ENCODE peak calls at places on chromosomes 7 and 10, in eight cellular contexts. Q is progenitor cell of endocrine pancreas, L is fibroblast of mammary gland, V is left ventricle myocardium inferior, O is HFF-Myc, G is tibial artery, F is fibroblast of lung, W is PC-9. T is an unnamed sample.

GRCh38 chr10:120172371-120172770 is 279.8 kb downstream of the SEC23IP start:
- DNase-seq in G (no peak), F (no peak), W (no peak), O (no peak), L (no peak), V (no peak), Q (no peak), T (no peak)

GRCh38 chr10:121974535-121975294 is at the start of gene NSMCE4A:
- DNase-seq in Q (peak), L (peak), G (peak), F (peak), V (peak), O (no peak), W (peak), T (peak)

GRCh38 chr10:78838141-78838540 is 230.6 kb upstream of the ZMIZ1 start:
- DNase-seq in O (no peak), L (no peak), G (no peak), V (no peak), F (no peak), W (no peak), Q (no peak), T (no peak)

GRCh38 chr7:3588341-3588740 is 287.3 kb downstream of the SDK1 start:
- DNase-seq in G (no peak), W (no peak), F (no peak), O (no peak), V (no peak), L (no peak), Q (no peak), T (no peak)

GRCh38 chr10:672992-673391 is 16.5 kb downstream of the DIP2C start:
- DNase-seq in F (no peak), V (no peak), Q (no peak), O (no peak), W (no peak), G (no peak), L (no peak), T (no peak)

GRCh38 chr7:88169717-88170320 is 50.0 kb downstream of the SRI start:
- DNase-seq in F (peak), V (no peak), O (no peak), L (peak), Q (no peak), W (no peak), G (no peak), T (no peak)

GRCh38 chr10:76311752-76312699 is 880.6 kb downstream of the LRMDA start:
- DNase-seq in Q (no peak), V (no peak), L (peak), G (peak), O (no peak), F (peak), W (no peak), T (no peak)

GRCh38 chr7:13603661-13604060 is 385.8 kb downstream of the ETV1 start:
- DNase-seq in Q (no peak), G (no peak), W (no peak), L (no peak), F (no peak), O (no peak), V (no peak), T (no peak)

GRCh38 chr7:3194501-3195141 is 106.4 kb upstream of the SDK1 start:
- DNase-seq in V (no peak), O (peak), F (peak), W (peak), Q (peak), G (no peak), L (peak), T (no peak)

GRCh38 chr10:100509241-100509640 is 10.4 kb downstream of the SEC31B start:
- DNase-seq in F (no peak), L (no peak), O (no peak), Q (no peak), V (no peak), G (no peak), W (no peak), T (no peak)

GRCh38 chr7:144032483-144032882 is 16.3 kb upstream of the OR2A5 start:
- DNase-seq in V (no peak), F (no peak), G (no peak), O (no peak), L (no peak), Q (no peak), W (no peak), T (no peak)

DNA sequence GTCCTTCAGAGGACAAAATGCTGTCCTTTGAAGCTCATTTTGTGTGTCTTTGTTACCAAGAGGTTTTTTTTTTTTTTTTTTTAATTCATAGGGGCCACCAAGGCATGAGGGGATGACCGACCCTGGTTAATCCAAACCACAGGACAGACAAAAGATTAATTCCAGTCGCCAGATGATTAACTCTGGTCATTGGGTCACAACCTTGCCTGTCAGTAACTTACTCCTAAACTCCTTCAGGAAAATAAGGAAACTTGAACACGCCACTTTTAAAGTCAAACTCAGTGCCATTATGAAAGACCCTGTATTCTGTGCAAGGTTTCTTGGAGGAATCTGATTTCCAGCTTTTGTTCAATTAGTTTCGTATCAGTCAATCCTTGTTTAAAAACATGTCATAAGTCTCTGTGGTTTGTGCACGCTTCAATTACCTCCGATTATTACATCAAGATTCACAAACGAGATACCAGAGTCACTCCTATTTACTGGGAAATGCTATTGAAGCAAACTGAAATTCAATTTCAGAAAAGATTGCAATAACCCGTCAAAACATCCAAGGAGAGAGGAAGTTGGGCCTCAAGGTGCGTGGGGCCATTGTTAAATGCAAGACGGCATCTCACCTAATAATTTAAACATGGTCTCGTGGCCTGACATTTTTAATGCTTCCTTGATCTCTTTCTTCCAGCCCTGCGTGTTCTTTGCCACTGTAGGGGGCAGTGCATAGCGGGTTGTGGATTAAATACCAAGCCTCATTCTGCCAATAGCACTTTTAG is 44.0 kb downstream of the NRP1 start:
- DNase-seq in G (no peak), W (peak), Q (no peak), F (no peak), L (no peak), O (no peak), V (no peak), T (no peak)
- TF ChIP-seq CTCF in G (no peak), W (no peak), Q (peak), F (no peak), L (no peak), O (peak), V (peak), T (no peak)

GRCh38 chr10:115427611-115428010 is 334.4 kb downstream of the ATRNL1 start:
- DNase-seq in W (no peak), V (no peak), F (no peak), L (no peak), O (no peak), Q (no peak), G (no peak), T (no peak)

GRCh38 chr10:115436999-115437398 is 343.8 kb downstream of the ATRNL1 start:
- DNase-seq in G (no peak), W (no peak), L (no peak), V (no peak), F (no peak), Q (no peak), O (no peak), T (no peak)

DNA sequence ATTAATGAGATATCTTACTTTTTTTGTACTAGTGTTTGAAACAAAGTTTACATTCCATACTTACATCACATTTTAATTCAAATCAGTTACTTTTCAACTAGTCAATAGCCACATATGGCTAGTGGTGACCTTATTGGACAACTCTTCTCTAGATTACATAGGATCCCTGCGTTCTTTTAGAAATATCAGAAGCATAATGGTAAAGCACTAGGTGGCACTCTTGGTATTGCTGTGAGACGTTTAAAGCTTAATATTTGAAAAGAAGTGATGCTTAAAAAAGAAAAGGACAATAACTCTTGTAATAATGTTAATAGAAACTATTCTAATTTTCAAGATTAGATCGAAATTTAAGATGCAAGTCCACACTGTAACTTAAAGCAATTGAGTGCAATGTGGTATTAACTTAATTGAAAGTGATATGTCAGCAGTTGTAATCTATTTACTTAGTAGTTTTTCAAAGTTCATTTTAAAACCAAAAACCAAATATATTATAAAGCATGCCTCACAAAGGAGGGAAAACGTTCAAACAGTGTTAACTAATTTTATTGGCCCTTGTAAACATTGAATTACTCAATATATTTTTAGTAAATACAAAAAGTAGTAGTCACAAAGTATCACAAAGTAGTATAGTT is 339.1 kb downstream of the ATRNL1 start:
- DNase-seq in O (peak), F (peak), G (no peak), Q (no peak), L (peak), W (no peak), V (no peak), T (no peak)
- TF ChIP-seq CTCF in O (peak), F (no peak), G (no peak), Q (peak), L (peak), W (peak), V (peak), T (no peak)

DNA sequence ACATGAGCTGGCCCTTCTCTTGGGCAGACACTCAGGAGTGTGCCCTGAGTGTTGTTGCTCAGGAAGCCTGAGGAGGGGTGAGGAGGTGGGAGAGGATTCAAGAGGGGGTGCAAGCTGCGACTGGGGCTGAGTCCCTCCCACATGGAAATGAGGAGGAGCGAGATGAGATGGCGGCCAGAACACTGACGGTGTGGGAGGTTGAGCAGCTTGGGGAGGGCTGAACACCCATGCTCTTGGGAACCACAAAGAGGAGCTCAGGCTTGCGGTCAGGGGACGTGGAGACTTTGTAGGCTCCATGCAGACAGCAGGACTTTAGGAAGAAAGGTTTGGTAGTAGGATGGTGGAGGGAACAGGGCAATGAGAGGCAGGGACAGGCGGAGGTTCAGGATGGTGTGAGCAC is 163.2 kb upstream of the SHH start:
- DNase-seq in V (no peak), F (no peak), G (peak), Q (no peak), O (no peak), W (no peak), L (no peak), T (no peak)
- TF ChIP-seq CTCF in V (no peak), F (no peak), G (no peak), Q (no peak), O (no peak), W (no peak), L (no peak), T (no peak)

GRCh38 chr7:41323811-41324210 is 379.1 kb downstream of the INHBA start:
- DNase-seq in W (no peak), G (no peak), F (no peak), Q (no peak), L (no peak), O (no peak), V (no peak), T (no peak)
- TF ChIP-seq CTCF in W (no peak), G (no peak), F (no peak), Q (no peak), L (no peak), O (no peak), V (no peak), T (no peak)

GRCh38 chr10:31947144-31947926 is 18.7 kb upstream of the ARHGAP12 start:
- DNase-seq in V (no peak), Q (no peak), G (peak), O (peak), L (peak), W (peak), F (peak), T (no peak)
- TF ChIP-seq CTCF in V (peak), Q (peak), G (peak), O (peak), L (peak), W (peak), F (peak), T (no peak)

GRCh38 chr7:121198502-121198901 is 130.3 kb upstream of the WNT16 start:
- DNase-seq in W (no peak), L (no peak), F (no peak), O (no peak), Q (no peak), G (no peak), V (no peak), T (no peak)

GRCh38 chr7:121202834-121203233 is 126.0 kb upstream of the WNT16 start:
- DNase-seq in Q (no peak), F (no peak), V (no peak), W (no peak), O (no peak), G (no peak), L (peak), T (no peak)

GRCh38 chr7:121204537-121204936 is 124.3 kb upstream of the WNT16 start:
- DNase-seq in V (peak), L (peak), W (no peak), Q (no peak), G (no peak), O (peak), F (peak), T (no peak)

GRCh38 chr7:121205777-121206176 is 123.0 kb upstream of the WNT16 start:
- DNase-seq in L (no peak), G (no peak), O (no peak), F (no peak), Q (no peak), W (no peak), V (no peak), T (no peak)

GRCh38 chr7:121202125-121202524 is 126.7 kb upstream of the WNT16 start:
- DNase-seq in W (no peak), O (no peak), L (no peak), V (no peak), G (no peak), F (no peak), Q (no peak), T (no peak)
- TF ChIP-seq CTCF in W (no peak), O (no peak), L (no peak), V (no peak), G (no peak), F (no peak), Q (no peak), T (no peak)

T was measured in mesothelial cell of epicardium.